ENCODE peak calls at places on chromosomes 7 and 10, in ten cellular contexts. J is lung microvascular endothelial cell; N is memory B cell; E is neural progenitor cell; A is GM04503; W is activated T-cell treated with anti-CD3 and anti-CD28 coated beads for 48 hours; U is activated T-helper 2 cell treated with anti-CD3 and anti-CD28 coated beads, Interferon-gamma antibody, Interleukin-2, Interleukin-4, amounts not matched to agents 10 μg/mL and 5 μg/mL and 100 μg/mL, durations not matched to agents 14 hours and 24 hours and 36 hours; K is dorsolateral prefrontal cortex; M is GM13977; B is activated CD4-positive, alpha-beta T cell treated with anti-CD3 and anti-CD28 coated beads, Interleukin-2, amount 10 ng/mL, durations not matched to agents 7 days and 5 days. D is an unnamed sample.

GRCh38 chr7:108030536-108030935 is 27.6 kb upstream of the LAMB1 start:
- DNase-seq in B (no peak), N (no peak), U (no peak), A (no peak), W (no peak), J (no peak), K (no peak), E (no peak), M (no peak), D (no peak)

GRCh38 chr7:44971991-44972441 is 6.8 kb downstream of the MYO1G start:
- DNase-seq in E (no peak), J (no peak), B (no peak), U (no peak), N (no peak), M (no peak), K (no peak), A (no peak), W (no peak), D (no peak)

GRCh38 chr7:2388637-2388954 is 14.8 kb upstream of the CHST12 start:
- DNase-seq in E (no peak), J (no peak), U (no peak), N (no peak), M (no peak), K (no peak), B (no peak), W (no peak), A (no peak), D (no peak)

GRCh38 chr10:22682237-22683192 is 31.9 kb downstream of the PIP4K2A start:
- DNase-seq in N (no peak), K (no peak), U (peak; percentile 58), W (no peak), A (no peak), E (no peak), B (peak; percentile 80), J (peak; percentile 18), M (no peak), D (no peak)

GRCh38 chr7:26532490-26532889 is 240.8 kb downstream of the SNX10 start:
- DNase-seq in N (no peak), M (no peak), B (no peak), W (no peak), E (no peak), J (no peak), A (no peak), K (no peak), U (no peak), D (no peak)

GRCh38 chr10:1198453-1199344 is 142.5 kb downstream of the WDR37 start:
- DNase-seq in B (no peak), U (no peak), K (no peak), M (no peak), W (no peak), E (peak; percentile 41), N (no peak), A (no peak), J (no peak), D (no peak)

GRCh38 chr7:127440206-127440605 is 47.7 kb upstream of the ZNF800 start:
- DNase-seq in K (no peak), N (no peak), M (no peak), J (no peak), U (no peak), B (no peak), W (no peak), A (no peak), E (no peak), D (no peak)

GRCh38 chr7:149885191-149886017 is 11.6 kb downstream of the ATP6V0E2 start:
- DNase-seq in W (no peak), J (no peak), K (no peak), B (no peak), N (no peak), A (no peak), U (no peak), M (peak; percentile 2), E (peak; percentile 82), D (no peak)

GRCh38 chr7:5597772-5598171 is 174.1 kb upstream of the TNRC18 start:
- DNase-seq in B (no peak), W (no peak), U (no peak), N (no peak), A (no peak), E (peak; percentile 28), K (no peak), M (no peak), J (no peak), D (no peak)

GRCh38 chr7:47283497-47284131 is 298.3 kb downstream of the TNS3 start:
- DNase-seq in W (no peak), M (no peak), N (no peak), J (no peak), U (no peak), B (no peak), E (no peak), A (no peak), K (no peak), D (no peak)

GRCh38 chr10:101858723-101859500 is 15.3 kb upstream of the KCNIP2 start:
- DNase-seq in N (no peak), K (no peak), B (no peak), M (peak; percentile 51), U (no peak), J (no peak), A (no peak), E (no peak), W (no peak), D (no peak)

D was measured in stimulated activated naive B cell treated with anti-CD40 and anti-IgM and Interleukin-4, amounts not matched to agents 10 μg/mL and 1 μg/mL and 100 μg/mL, for 72 hours.